ENCODE peak calls at places on chromosomes 2 and 18, in six cellular contexts. U, Q, F, P, G and Z are unnamed samples.

GRCh38 chr2:71938659-71939587 is 208.7 kb downstream of the CYP26B1 start:
- DNase-seq in U (no peak), Q (no peak), F (no peak), P (no peak), G (no peak), Z (no peak)

GRCh38 chr2:241851325-241852115 is 7.2 kb downstream of the PDCD1 start:
- DNase-seq in U (no peak), Q (no peak), F (no peak), P (no peak), G (no peak), Z (peak)

GRCh38 chr2:216674376-216674775 is 21.0 kb downstream of the IGFBP5 start:
- DNase-seq in U (no peak), Q (no peak), F (no peak), P (no peak), G (no peak), Z (no peak)

GRCh38 chr2:60560734-60561649 is 7.5 kb upstream of the BCL11A start:
- DNase-seq in U (peak), Q (no peak), F (peak), P (no peak), G (peak), Z (peak)

GRCh38 chr2:230643576-230644291 is 68.9 kb upstream of the CAB39 start:
- DNase-seq in U (no peak), Q (no peak), F (peak), P (no peak), G (no peak), Z (peak)

GRCh38 chr2:189876271-189876670 is 92.0 kb downstream of the PMS1 start:
- DNase-seq in U (no peak), Q (no peak), F (no peak), P (no peak), G (peak), Z (no peak)

GRCh38 chr2:40348665-40349064 is 103.2 kb downstream of the SLC8A1 start:
- DNase-seq in U (peak), Q (peak), F (no peak), P (peak), G (peak), Z (no peak)

GRCh38 chr2:134670955-134671354 is 47.8 kb downstream of the TMEM163 start:
- DNase-seq in U (no peak), Q (no peak), F (no peak), P (no peak), G (no peak), Z (no peak)

GRCh38 chr2:8547284-8548064 is 134.4 kb upstream of the ID2 start:
- DNase-seq in U (no peak), Q (no peak), F (no peak), P (no peak), G (no peak), Z (no peak)

GRCh38 chr2:161237397-161238263 is 70.6 kb upstream of the PSMD14 start:
- DNase-seq in U (peak), Q (peak), F (peak), P (no peak), G (peak), Z (peak)

GRCh38 chr18:42258301-42258965 is 303.4 kb downstream of the PIK3C3 start:
- DNase-seq in U (peak), Q (no peak), F (no peak), P (no peak), G (no peak), Z (no peak)

GRCh38 chr2:101114815-101115214 is 36.4 kb downstream of the TBC1D8 start:
- DNase-seq in U (no peak), Q (no peak), F (no peak), P (no peak), G (no peak), Z (peak)

GRCh38 chr2:122480381-122481243 is 725.2 kb downstream of the TSN start:
- DNase-seq in U (no peak), Q (no peak), F (no peak), P (no peak), G (no peak), Z (no peak)

GRCh38 chr18:28123401-28124030 is 53.4 kb downstream of the CDH2 start:
- DNase-seq in U (no peak), Q (no peak), F (no peak), P (no peak), G (peak), Z (no peak)

GRCh38 chr2:33373986-33374385 is 102.5 kb upstream of the RASGRP3 start:
- DNase-seq in U (peak), Q (peak), F (no peak), P (no peak), G (peak), Z (no peak)

GRCh38 chr2:43220229-43220981 is 6.0 kb downstream of the ZFP36L2 start:
- DNase-seq in U (peak), Q (no peak), F (peak), P (no peak), G (peak), Z (no peak)

GRCh38 chr2:175855794-175856453 is 146.1 kb downstream of the LNPK start:
- DNase-seq in U (peak), Q (no peak), F (no peak), P (peak), G (peak), Z (no peak)

GRCh38 chr2:127606594-127607398 is 39.2 kb upstream of the GPR17 start:
- DNase-seq in U (no peak), Q (no peak), F (no peak), P (no peak), G (no peak), Z (no peak)

GRCh38 chr18:23141022-23141999 is 6.0 kb downstream of the CABLES1 start:
- DNase-seq in U (no peak), Q (no peak), F (no peak), P (no peak), G (no peak), Z (no peak)

GRCh38 chr2:238139141-238139840 is 823 bp downstream of the KLHL30 start:
- DNase-seq in U (no peak), Q (no peak), F (peak), P (no peak), G (no peak), Z (peak)

GRCh38 chr18:34821669-34822210 is 111.6 kb downstream of the DTNA start:
- DNase-seq in U (no peak), Q (no peak), F (no peak), P (no peak), G (no peak), Z (no peak)

DNA sequence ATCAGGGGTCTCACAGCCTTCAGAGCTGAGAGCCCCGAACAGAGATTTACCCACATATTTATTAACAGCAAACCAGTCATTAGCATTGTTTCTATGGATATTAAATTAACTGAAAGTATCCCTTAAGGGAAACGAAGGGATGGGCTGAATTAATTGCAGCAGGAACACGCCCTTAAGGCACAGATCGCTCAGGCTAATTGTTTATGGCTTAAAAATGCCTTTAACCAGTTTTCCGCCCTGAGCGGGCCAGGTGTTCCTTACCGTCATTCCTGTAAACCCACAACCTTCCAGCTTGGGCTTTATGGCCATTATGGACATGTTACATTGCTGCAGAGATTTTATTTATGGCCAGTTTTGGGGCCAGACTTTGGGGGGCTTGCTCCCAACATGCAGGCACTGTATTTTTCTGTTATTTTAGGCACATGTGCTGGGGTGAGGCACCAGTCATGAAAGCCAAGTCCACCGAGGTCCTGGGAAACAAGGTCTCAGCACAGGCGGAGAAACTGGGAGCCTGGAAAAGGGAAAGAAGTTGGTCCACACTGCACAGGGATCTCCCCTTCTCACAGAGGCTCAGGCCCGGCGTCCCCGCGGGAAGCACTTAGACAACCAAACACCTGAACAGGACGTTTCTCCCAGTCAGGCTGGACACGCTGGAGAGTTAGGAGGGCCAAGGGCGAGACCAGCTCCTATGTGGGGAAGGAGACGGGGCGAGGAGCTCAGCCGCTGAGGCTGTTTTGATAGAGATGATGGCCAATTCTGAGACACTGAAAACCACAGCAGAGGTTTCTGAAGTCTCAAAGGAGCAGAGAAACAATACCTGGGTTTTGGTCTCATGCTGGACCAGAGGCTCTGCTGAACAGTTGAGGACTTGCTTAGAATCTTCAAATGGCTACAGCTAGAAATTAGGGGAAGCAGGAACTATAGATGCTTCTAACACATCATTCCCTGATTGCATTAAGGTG is 86.7 kb downstream of the TMEM18 start:
- DNase-seq in U (no peak), Q (no peak), F (no peak), P (no peak), G (no peak), Z (no peak)
- H3K4me3 ChIP-seq in U (no peak), Q (no peak), F (no peak), P (no peak), G (no peak), Z (no peak)

DNA sequence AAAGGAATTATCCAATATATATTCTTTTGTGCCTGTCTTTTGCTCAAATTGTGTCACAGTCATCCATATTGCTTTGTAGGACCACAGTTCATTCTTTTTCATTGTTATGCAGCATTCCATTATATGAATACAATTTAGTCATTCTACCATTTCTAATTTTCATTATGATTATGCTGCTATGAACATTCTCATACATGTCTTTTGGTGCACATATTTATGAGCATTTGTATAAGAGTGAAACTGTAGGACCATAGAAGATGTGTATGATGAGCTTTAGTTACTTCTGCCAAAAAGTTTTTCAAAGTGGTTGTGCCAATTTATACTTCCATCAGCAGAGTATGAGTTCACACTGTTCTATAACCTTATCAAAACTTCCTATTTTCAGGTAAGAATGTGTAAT is 7.7 kb downstream of the IER3IP1 start:
- DNase-seq in U (no peak), Q (no peak), F (no peak), P (no peak), G (no peak), Z (no peak)
- TF ChIP-seq CTCF in U (no peak), Q (no peak), F (no peak), P (no peak), G (no peak), Z (no peak)

GRCh38 chr2:203711399-203711798 is 5.0 kb downstream of the CD28 start:
- DNase-seq in U (peak), Q (no peak), F (no peak), P (no peak), G (no peak), Z (no peak)

GRCh38 chr2:203715744-203716143 is 9.3 kb downstream of the CD28 start:
- DNase-seq in U (no peak), Q (no peak), F (no peak), P (no peak), G (no peak), Z (no peak)

GRCh38 chr2:203710211-203710610 is 3.8 kb downstream of the CD28 start:
- DNase-seq in U (no peak), Q (no peak), F (no peak), P (no peak), G (no peak), Z (no peak)

GRCh38 chr2:203714112-203714511 is 7.7 kb downstream of the CD28 start:
- DNase-seq in U (no peak), Q (no peak), F (no peak), P (no peak), G (no peak), Z (no peak)

GRCh38 chr2:203713381-203713780 is 6.9 kb downstream of the CD28 start:
- DNase-seq in U (no peak), Q (no peak), F (no peak), P (no peak), G (no peak), Z (no peak)
- H3K4me3 ChIP-seq in U (no peak), Q (no peak), F (no peak), P (no peak), G (no peak), Z (no peak)

GRCh38 chr2:185522472-185522871 is 216.1 kb upstream of the FSIP2 start:
- DNase-seq in U (peak), Q (no peak), F (peak), P (no peak), G (no peak), Z (no peak)
- TF ChIP-seq CTCF in U (peak), Q (no peak), F (peak), P (peak), G (no peak), Z (no peak)

GRCh38 chr2:109222825-109223471 is 93.9 kb downstream of the SH3RF3 start:
- DNase-seq in U (no peak), Q (no peak), F (no peak), P (no peak), G (no peak), Z (no peak)

GRCh38 chr2:109223490-109223889 is 94.5 kb downstream of the SH3RF3 start:
- DNase-seq in U (no peak), Q (no peak), F (no peak), P (no peak), G (no peak), Z (no peak)

GRCh38 chr2:109226128-109226527 is 97.1 kb downstream of the SH3RF3 start:
- DNase-seq in U (no peak), Q (no peak), F (no peak), P (no peak), G (no peak), Z (no peak)

GRCh38 chr2:109226612-109227011 is 97.6 kb downstream of the SH3RF3 start:
- DNase-seq in U (no peak), Q (no peak), F (no peak), P (no peak), G (no peak), Z (no peak)

DNA sequence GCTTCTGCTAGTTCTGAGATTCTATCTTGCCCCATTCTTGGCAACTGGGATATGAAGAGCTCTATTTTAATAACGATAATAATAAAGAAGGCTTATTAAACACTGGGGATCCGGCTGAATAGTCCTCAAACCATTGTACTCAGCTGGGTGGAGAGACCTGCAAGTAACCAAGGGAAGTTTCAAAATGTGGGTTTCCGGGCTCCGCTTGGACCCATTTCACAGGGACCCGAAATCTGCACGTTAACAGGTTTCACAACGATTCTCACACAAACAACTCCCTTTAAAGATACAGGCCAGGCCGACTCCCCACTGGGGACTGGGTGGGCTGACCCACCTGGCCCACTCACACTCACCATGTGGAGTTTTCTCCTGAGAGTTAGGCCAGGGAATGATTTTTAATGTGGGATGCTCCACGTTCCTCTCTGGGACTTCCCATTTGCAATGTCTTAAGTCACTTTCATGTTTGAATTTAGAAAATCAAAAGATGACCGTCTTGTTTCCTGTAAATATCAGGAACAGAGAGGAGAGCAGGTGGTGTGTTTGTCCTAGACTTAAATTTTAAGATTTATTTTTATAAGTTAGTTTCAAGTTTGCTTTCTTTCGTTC is 96.3 kb downstream of the SH3RF3 start:
- DNase-seq in U (no peak), Q (no peak), F (no peak), P (no peak), G (no peak), Z (peak)
- H3K4me3 ChIP-seq in U (no peak), Q (no peak), F (no peak), P (no peak), G (no peak), Z (no peak)

GRCh38 chr18:11156977-11157376 is 7.6 kb upstream of the PIEZO2 start:
- DNase-seq in U (no peak), Q (no peak), F (no peak), P (no peak), G (no peak), Z (no peak)
- TF ChIP-seq CTCF in U (no peak), Q (no peak), F (no peak), P (no peak), G (no peak), Z (no peak)

DNA sequence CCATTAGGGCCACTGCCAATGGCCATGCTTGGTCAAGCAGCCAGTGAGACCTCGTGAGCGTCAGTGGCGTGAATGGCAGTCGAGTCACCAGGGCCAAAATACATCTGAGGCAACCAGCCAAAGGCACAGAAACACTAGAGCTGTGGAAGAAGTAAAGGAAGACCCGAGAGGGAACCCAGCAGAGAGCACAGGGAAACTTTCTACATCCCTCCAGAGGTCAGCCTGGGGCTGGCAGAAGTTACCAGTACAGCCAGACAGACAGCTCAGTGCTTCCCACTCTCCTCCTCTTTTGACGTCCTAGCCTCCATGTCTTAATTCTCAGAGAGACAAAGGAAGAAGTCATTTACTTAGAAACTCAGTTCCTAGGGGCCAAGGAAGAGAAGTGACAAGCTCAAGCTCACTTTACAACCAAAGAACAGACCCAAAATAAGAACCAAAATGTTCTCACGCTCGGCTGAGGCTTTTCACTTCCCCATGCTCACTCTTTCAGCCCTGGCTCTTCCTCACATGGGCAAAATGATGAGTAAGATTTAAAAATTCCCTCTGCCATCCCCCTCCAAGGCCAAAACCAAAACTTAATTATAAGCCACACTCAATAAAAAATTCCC is 8.7 kb downstream of the CYRIA start:
- DNase-seq in U (no peak), Q (no peak), F (peak), P (no peak), G (peak), Z (peak)
- H3K4me3 ChIP-seq in U (no peak), Q (no peak), F (peak), P (no peak), G (no peak), Z (no peak)